ENCODE peak calls at places on chromosomes 12 and 14, in ten cellular contexts. N, P, S, T, M, Q, H, I, J and R are unnamed samples.
A peak's percentile ranks its signal among the peaks of the same experiment; 100 is the strongest.

GRCh38 chr12:51839310-51839943 is 9.1 kb downstream of the FIGNL2 start:
- DNase-seq in N (no peak), P (no peak), S (no peak), T (no peak), M (no peak), Q (no peak), H (no peak), I (no peak), J (no peak), R (no peak)

GRCh38 chr12:82174936-82175335 is 183.3 kb downstream of the CCDC59 start:
- DNase-seq in N (no peak), P (no peak), S (no peak), T (peak; percentile 92), M (no peak), Q (no peak), H (no peak), I (no peak), J (no peak), R (no peak)

GRCh38 chr14:24840204-24840893 is 206.4 kb upstream of the GZMB start:
- DNase-seq in N (no peak), P (no peak), S (no peak), T (no peak), M (no peak), Q (no peak), H (no peak), I (no peak), J (no peak), R (no peak)

GRCh38 chr14:67440513-67440912 is 28.5 kb upstream of the PLEK2 start:
- DNase-seq in N (no peak), P (no peak), S (no peak), T (no peak), M (no peak), Q (no peak), H (no peak), I (no peak), J (no peak), R (no peak)

GRCh38 chr14:104650981-104651875 is 38.2 kb upstream of the INF2 start:
- DNase-seq in N (no peak), P (no peak), S (no peak), T (no peak), M (no peak), Q (no peak), H (no peak), I (no peak), J (no peak), R (peak; percentile 64)

GRCh38 chr12:81542065-81542464 is 217.1 kb downstream of the PPFIA2 start:
- DNase-seq in N (no peak), P (no peak), S (no peak), T (no peak), M (no peak), Q (no peak), H (no peak), I (no peak), J (no peak), R (no peak)

GRCh38 chr12:70598467-70599194 is 38.6 kb downstream of the PTPRB start:
- DNase-seq in N (no peak), P (no peak), S (no peak), T (peak; percentile 59), M (no peak), Q (no peak), H (no peak), I (no peak), J (no peak), R (no peak)

GRCh38 chr12:112515868-112516267 is 97.1 kb downstream of the PTPN11 start:
- DNase-seq in N (no peak), P (no peak), S (no peak), T (no peak), M (no peak), Q (no peak), H (no peak), I (no peak), J (no peak), R (no peak)

GRCh38 chr12:130961921-130962326 is 8.2 kb downstream of the ADGRD1 start:
- DNase-seq in N (no peak), P (no peak), S (no peak), T (no peak), M (no peak), Q (no peak), H (peak; percentile 78), I (no peak), J (no peak), R (no peak)